ENCODE peak calls at places on chromosome 3, in eight cellular contexts. V is Peyer's patch; A is CD8-positive, alpha-beta T cell; L is lower lobe of right lung; G is right cardiac atrium; Y is A549; U is thoracic aorta; S is left ventricle myocardium inferior. N is an unnamed sample.

GRCh38 chr3:39211332-39212130 is 19.1 kb upstream of the XIRP1 start:
- DNase-seq in A (no peak), Y (no peak), S (no peak), G (no peak), U (no peak), L (no peak), V (no peak), N (no peak)

GRCh38 chr3:139261754-139262632 is 81.8 kb upstream of the MRPS22 start:
- DNase-seq in A (no peak), Y (no peak), U (no peak), G (no peak), V (no peak), S (no peak), L (no peak), N (no peak)

GRCh38 chr3:64460877-64461276 is 226.9 kb downstream of the ADAMTS9 start:
- DNase-seq in V (no peak), Y (no peak), S (no peak), L (no peak), U (no peak), A (no peak), G (no peak), N (no peak)

GRCh38 chr3:103794656-103795055 is 1359.8 kb downstream of the ZPLD1 start:
- DNase-seq in L (no peak), S (no peak), A (no peak), U (no peak), V (no peak), G (no peak), Y (no peak), N (no peak)

GRCh38 chr3:180284331-180285110 is 247.8 kb upstream of the PEX5L start:
- DNase-seq in V (no peak), Y (no peak), L (no peak), G (no peak), A (no peak), S (no peak), U (no peak), N (no peak)

GRCh38 chr3:155983834-155984474 is 113.5 kb downstream of the GMPS start:
- DNase-seq in L (no peak), U (no peak), S (no peak), G (no peak), V (no peak), A (no peak), Y (no peak), N (no peak)

GRCh38 chr3:24388159-24388558 is 106.5 kb downstream of the THRB start:
- DNase-seq in G (no peak), Y (no peak), U (no peak), S (no peak), A (no peak), L (no peak), V (no peak), N (no peak)

GRCh38 chr3:33582234-33582633 is 135.8 kb downstream of the CLASP2 start:
- DNase-seq in G (no peak), A (no peak), V (no peak), S (no peak), U (no peak), L (no peak), Y (no peak), N (no peak)

GRCh38 chr3:188700918-188701317 is 470.9 kb upstream of the TPRG1 start:
- DNase-seq in S (no peak), A (no peak), U (no peak), Y (no peak), V (no peak), L (no peak), G (no peak), N (no peak)

GRCh38 chr3:192825657-192826200 is 91.9 kb downstream of the MB21D2 start:
- DNase-seq in A (no peak), U (no peak), L (peak), G (no peak), V (no peak), S (no peak), Y (no peak), N (no peak)

GRCh38 chr3:129312671-129313414 is 34.2 kb downstream of the HMCES start:
- DNase-seq in A (no peak), S (no peak), G (no peak), V (no peak), Y (no peak), U (no peak), L (no peak), N (no peak)

GRCh38 chr3:119840855-119841254 is 59.0 kb downstream of the NR1I2 start:
- DNase-seq in A (no peak), V (no peak), S (no peak), L (no peak), U (no peak), G (no peak), Y (no peak), N (no peak)

GRCh38 chr3:42101048-42101447 is 9.9 kb downstream of the TRAK1 start:
- DNase-seq in U (no peak), G (peak), S (peak), Y (no peak), A (no peak), L (peak), V (no peak), N (no peak)

GRCh38 chr3:196268270-196269163 is 19.0 kb downstream of the PCYT1A start:
- DNase-seq in U (no peak), Y (no peak), S (no peak), G (no peak), A (no peak), V (no peak), L (no peak), N (no peak)

GRCh38 chr3:136068708-136069107 is 103.2 kb downstream of the PPP2R3A start:
- DNase-seq in V (no peak), L (no peak), A (no peak), Y (no peak), U (no peak), G (no peak), S (no peak), N (no peak)

GRCh38 chr3:7733933-7734332 is 767.7 kb upstream of the LMCD1 start:
- DNase-seq in S (no peak), A (no peak), G (no peak), V (no peak), L (no peak), Y (no peak), U (no peak), N (no peak)

GRCh38 chr3:194854290-194855024 is 168.8 kb downstream of the FAM43A start:
- DNase-seq in V (no peak), G (no peak), U (no peak), L (no peak), S (no peak), Y (no peak), A (no peak), N (no peak)

GRCh38 chr3:49183873-49184272 is 12.5 kb downstream of the KLHDC8B start:
- DNase-seq in U (no peak), A (no peak), V (no peak), S (no peak), L (no peak), Y (no peak), G (no peak), N (no peak)

DNA sequence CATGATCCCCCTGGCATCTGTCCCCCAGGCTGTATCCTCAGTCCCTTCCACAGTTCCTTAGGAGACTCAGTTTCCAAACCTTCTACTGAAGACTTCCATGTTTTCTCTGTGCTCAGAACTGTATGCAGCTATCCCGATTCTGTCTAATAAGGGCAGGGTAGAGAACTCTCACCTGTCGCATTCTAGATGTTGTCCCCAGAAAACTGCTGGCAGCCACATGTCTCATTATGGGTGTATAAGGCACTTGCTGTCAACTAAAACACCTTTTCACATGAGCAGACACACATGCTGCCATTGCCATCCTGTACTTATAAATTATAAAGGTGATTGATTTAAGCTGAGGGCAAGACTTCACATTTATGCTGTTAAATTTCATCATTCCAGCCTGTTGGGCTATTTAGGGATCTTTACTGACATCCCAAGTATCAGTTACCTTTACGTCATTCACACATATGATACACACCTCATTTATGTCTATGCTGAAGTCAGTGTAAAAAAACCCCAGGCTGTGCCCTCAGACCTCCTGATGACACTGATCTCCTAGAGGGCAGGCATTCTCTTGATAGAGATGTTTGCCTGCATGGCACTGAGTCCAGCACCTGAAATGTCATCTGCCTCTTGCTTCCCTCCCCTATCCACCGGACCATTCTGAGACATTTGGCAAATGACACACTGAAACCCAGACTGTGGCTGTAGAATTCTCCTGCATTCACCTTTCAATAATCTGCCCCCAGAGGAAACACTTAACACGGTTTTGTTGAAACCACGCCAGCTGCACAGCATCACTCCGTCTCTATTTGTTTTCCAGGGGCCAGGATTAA is 35.8 kb downstream of the BTD start:
- DNase-seq in S (no peak), U (no peak), G (no peak), L (no peak), Y (no peak), A (no peak), V (no peak), N (no peak)
- H3K27ac ChIP-seq in S (peak), U (no peak), G (no peak), L (peak), Y (peak), A (no peak), V (no peak), N (no peak)

DNA sequence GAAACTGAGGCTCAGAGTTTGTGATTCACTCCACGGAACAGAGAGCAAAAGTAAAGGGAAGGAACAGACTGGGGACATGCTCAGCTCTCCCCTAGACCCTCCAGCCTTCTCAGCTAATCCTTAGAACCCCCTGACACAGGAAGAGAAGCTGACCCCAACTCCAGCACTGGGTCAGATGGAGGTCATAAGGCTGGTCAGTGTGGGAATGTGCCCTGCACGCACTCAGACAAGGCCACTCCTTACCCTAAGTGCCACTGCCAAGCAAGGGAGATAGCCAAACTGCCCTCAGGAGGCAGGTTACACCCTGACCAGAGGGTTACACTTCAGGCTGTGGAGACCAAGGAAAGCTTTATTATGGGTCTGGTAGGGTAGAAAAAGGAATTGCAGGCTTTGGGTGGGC is 1.2 kb downstream of the RPL29 start:
- DNase-seq in A (no peak), S (no peak), G (no peak), L (no peak), Y (no peak), V (no peak), U (no peak), N (no peak)
- H3K4me3 ChIP-seq in A (no peak), S (peak), G (no peak), L (peak), Y (peak), V (peak), U (peak), N (peak)

DNA sequence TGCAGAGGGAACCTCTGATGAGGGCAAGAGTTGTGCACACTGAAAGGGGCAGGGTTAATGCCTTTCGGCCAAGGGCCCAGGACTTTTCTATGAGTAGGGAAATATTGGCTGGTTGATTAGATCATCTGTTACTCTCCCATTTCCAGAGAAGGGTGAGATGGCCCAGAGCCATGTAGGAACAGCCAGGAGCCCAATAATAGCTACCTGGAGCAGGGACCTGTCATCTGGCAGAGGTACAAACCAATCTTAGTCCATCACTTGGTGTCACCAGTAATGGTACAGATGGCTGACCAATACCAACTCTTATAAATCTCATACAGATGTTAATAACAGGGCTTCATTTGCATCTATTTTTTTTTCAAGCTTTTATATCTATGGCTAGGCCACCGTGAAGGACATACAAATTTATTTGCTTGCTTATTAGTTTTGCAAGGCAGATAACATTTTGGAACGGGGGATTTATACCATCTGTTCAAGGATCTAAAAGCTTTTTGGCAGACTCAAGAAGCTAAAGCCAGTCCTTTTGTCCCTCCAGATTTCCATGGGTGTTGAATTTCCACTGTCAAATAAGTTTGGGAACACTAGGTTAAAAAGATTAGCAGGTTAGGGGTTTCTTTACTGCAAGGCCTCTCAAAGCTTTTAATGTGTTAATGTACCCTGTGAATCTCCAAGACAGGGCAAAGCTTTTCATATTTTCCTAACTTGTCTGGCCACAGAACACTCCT is 79.3 kb downstream of the TNIK start:
- DNase-seq in G (no peak), U (no peak), V (no peak), A (no peak), Y (no peak), L (no peak), S (no peak), N (no peak)
- H3K27ac ChIP-seq in G (no peak), U (no peak), V (no peak), A (no peak), Y (no peak), L (no peak), S (peak), N (no peak)

DNA sequence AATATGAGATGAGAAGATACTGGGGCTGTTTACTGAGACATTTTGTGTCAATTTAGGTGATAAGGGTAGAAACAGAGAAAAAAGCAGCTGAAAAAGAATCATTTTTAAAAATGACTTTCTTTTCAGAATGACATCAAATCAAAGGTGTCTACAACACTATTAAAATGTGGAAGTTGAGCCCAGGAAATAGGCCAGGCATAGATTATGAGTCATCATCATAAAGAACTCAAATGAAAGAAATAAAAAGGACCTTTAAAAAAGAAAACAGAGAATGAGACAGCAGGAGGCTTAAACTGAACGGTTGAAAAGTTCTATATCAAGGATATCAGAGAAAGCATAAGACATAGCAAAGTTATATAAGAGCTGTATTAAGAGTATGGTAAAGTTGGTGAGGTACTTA is 442.5 kb downstream of the CNTN6 start:
- DNase-seq in S (no peak), A (no peak), V (no peak), L (no peak), G (no peak), Y (no peak), U (no peak), N (no peak)
- H3K4me3 ChIP-seq in S (no peak), A (no peak), V (no peak), L (no peak), G (no peak), Y (no peak), U (no peak), N (no peak)

GRCh38 chr3:134362221-134362620 is 12.0 kb downstream of the AMOTL2 start:
- DNase-seq in V (peak), A (no peak), U (no peak), G (peak), S (no peak), Y (no peak), L (peak), N (no peak)
- H3K27ac ChIP-seq in V (peak), A (no peak), U (peak), G (peak), S (peak), Y (peak), L (peak), N (no peak)

GRCh38 chr3:175211481-175211880 is 352.3 kb downstream of the NAALADL2 start:
- DNase-seq in S (no peak), L (no peak), Y (no peak), V (no peak), U (no peak), A (no peak), G (no peak), N (no peak)
- H3K4me3 ChIP-seq in S (no peak), L (no peak), Y (no peak), V (no peak), U (no peak), A (no peak), G (no peak), N (no peak)

DNA sequence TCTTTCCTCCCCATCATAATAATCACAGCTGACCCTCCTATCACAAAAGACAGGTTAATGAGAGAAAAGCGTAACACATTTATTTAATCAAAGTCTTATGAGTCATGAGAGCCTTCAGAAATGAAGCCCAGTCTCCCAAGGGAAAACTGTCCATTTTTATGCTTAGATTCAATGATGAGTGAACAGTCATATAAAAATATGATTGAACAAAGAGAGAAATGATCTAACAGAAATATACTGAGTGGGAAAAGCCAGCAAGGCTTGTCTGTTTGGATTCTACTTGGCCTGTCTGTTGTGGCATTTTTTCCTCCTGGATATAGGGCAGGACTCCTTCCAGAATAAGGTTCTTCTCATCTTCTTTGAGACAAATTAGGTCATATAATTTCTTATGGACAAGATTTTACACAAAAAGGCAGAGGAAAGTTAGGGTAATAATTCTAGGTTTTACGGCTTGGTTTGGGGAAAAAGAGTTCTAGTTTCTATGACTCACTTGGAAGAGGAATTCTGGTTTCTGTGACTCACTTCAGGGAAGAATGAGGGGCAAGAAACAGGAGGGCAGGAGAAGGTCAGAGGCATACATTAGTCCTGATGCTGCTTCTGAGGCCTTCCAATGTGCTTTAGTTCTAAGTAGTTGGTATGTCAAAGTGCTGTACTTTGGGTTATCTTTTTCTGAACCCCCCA is 534.2 kb downstream of the ZIC1 start:
- DNase-seq in G (no peak), S (no peak), V (no peak), Y (peak), U (no peak), A (no peak), L (no peak), N (no peak)
- H3K27ac ChIP-seq in G (no peak), S (no peak), V (no peak), Y (peak), U (peak), A (no peak), L (no peak), N (no peak)

GRCh38 chr3:158248261-158248660 is 138.4 kb downstream of the RSRC1 start:
- DNase-seq in A (no peak), Y (no peak), S (no peak), G (no peak), V (no peak), L (no peak), U (no peak), N (no peak)

GRCh38 chr3:158247288-158247687 is 137.4 kb downstream of the RSRC1 start:
- DNase-seq in U (no peak), G (no peak), Y (no peak), L (no peak), V (no peak), A (no peak), S (no peak), N (no peak)

GRCh38 chr3:158249183-158249582 is 139.3 kb downstream of the RSRC1 start:
- DNase-seq in U (no peak), G (no peak), V (no peak), Y (no peak), A (no peak), S (no peak), L (no peak), N (no peak)

GRCh38 chr3:158244274-158244673 is 134.4 kb downstream of the RSRC1 start:
- DNase-seq in S (no peak), L (no peak), V (no peak), U (no peak), Y (no peak), A (no peak), G (no peak), N (no peak)
- H3K4me3 ChIP-seq in S (no peak), L (no peak), V (no peak), U (no peak), Y (no peak), A (no peak), G (no peak), N (no peak)

DNA sequence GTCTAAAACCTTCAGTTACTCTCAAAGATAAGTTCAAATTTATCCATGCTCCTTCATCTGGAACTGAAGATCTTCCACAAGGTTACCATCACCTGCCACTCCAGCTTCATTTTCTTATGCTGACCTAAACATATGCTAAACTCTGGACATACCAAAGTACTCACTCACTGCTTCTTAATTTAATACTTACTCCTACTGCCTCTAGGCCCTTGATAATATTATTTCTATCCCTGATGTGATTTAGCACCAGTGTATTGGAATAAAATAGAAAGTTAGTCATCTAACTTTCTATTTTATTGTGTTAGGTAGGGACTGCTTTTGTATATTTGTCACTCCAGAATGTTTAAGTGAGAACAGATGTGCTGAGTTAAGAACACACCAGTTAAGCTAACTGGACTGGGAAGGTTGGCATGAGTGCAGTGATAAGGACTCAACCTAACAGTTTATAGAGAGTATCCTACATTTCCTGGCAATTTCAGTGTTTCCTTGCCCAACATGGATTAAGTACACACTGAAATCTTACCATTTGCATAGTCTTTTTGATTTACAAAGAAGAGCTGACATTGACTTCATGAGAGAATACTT is 6.5 kb upstream of the CLDN16 start:
- DNase-seq in Y (no peak), V (no peak), L (no peak), S (no peak), G (no peak), U (no peak), A (no peak), N (no peak)
- H3K27ac ChIP-seq in Y (peak), V (no peak), L (no peak), S (no peak), G (no peak), U (no peak), A (no peak), N (no peak)

N was measured in CD4-positive, alpha-beta memory T cell.